ENCODE peak calls at places on chromosomes 11 and 22, in five cellular contexts. T is SHP77; L is fibroblast of pulmonary artery; P is activated naive CD8-positive, alpha-beta T cell treated with anti-CD3 and anti-CD28 coated beads, Interleukin-2, amount 50 U/mL, for 24 hours; A is Kasumi-1. F is an unnamed sample.

GRCh38 chr11:126720539-126721235 is 279.9 kb downstream of the KIRREL3 start:
- DNase-seq in T (no peak), L (no peak), P (no peak), A (no peak), F (no peak)

GRCh38 chr11:12787847-12788246 is 113.6 kb downstream of the TEAD1 start:
- DNase-seq in T (no peak), L (peak), P (no peak), A (no peak), F (peak)

GRCh38 chr11:10095412-10096207 is 198.4 kb downstream of the SBF2 start:
- DNase-seq in T (no peak), L (no peak), P (no peak), A (no peak), F (no peak)

GRCh38 chr11:88480217-88480616 is 142.7 kb upstream of the CTSC start:
- DNase-seq in T (no peak), L (peak), P (no peak), A (no peak), F (peak)

GRCh38 chr11:95549276-95549675 is 240.3 kb downstream of the FAM76B start:
- DNase-seq in T (no peak), L (no peak), P (no peak), A (no peak), F (no peak)

GRCh38 chr22:41908409-41909289 is 6.2 kb downstream of the SHISA8 start:
- DNase-seq in T (no peak), L (no peak), P (no peak), A (no peak), F (no peak)

GRCh38 chr22:35681454-35682050 is 33.3 kb downstream of the APOL6 start:
- DNase-seq in T (no peak), L (no peak), P (no peak), A (no peak), F (no peak)

GRCh38 chr11:110919241-110919893 is 207.1 kb upstream of the ARHGAP20 start:
- DNase-seq in T (no peak), L (no peak), P (no peak), A (no peak), F (no peak)

GRCh38 chr11:110525883-110526282 is 96.1 kb downstream of the FDX1 start:
- DNase-seq in T (no peak), L (peak), P (no peak), A (no peak), F (peak)

GRCh38 chr22:25360411-25360810 is 141.0 kb downstream of the CRYBB2 start:
- DNase-seq in T (no peak), L (no peak), P (no peak), A (no peak), F (no peak)

GRCh38 chr22:35506259-35506570 is 34.4 kb upstream of the RASD2 start:
- DNase-seq in T (no peak), L (no peak), P (no peak), A (no peak), F (no peak)

GRCh38 chr11:45501277-45501979 is 164.0 kb downstream of the CHST1 start:
- DNase-seq in T (no peak), L (no peak), P (no peak), A (no peak), F (no peak)

GRCh38 chr11:8813658-8814057 is 97.3 kb upstream of the AKIP1 start:
- DNase-seq in T (peak), L (peak), P (peak), A (peak), F (peak)

GRCh38 chr11:534592-535518 is 521 bp downstream of the HRAS start:
- DNase-seq in T (no peak), L (no peak), P (peak), A (no peak), F (no peak)

GRCh38 chr22:39664485-39665200 is 94.1 kb downstream of the CACNA1I start:
- DNase-seq in T (no peak), L (no peak), P (peak), A (no peak), F (no peak)

GRCh38 chr11:117876341-117877119 is at the start of gene FXYD6:
- DNase-seq in T (no peak), L (no peak), P (no peak), A (no peak), F (peak)

GRCh38 chr11:113675565-113675964 is 30.5 kb downstream of the TMPRSS5 start:
- DNase-seq in T (no peak), L (peak), P (no peak), A (no peak), F (no peak)

GRCh38 chr11:44775366-44776356 is 48.9 kb downstream of the TSPAN18 start:
- DNase-seq in T (no peak), L (peak), P (peak), A (peak), F (no peak)

GRCh38 chr11:35035894-35036408 is 103.0 kb upstream of the CD44 start:
- DNase-seq in T (no peak), L (peak), P (no peak), A (peak), F (peak)

F was measured in astrocyte.